ENCODE peak calls at places on chromosome 6, in five cellular contexts. P, O, C, Y and H are unnamed samples.

GRCh38 chr6:160330621-160331020 is 17.6 kb upstream of the SLC22A3 start:
- DNase-seq in P (no peak), C (no peak), O (no peak), Y (no peak), H (no peak)

GRCh38 chr6:109671721-109672120 is 19.3 kb downstream of the AK9 start:
- DNase-seq in P (no peak), Y (no peak), O (no peak), C (no peak), H (no peak)

GRCh38 chr6:87908978-87909802 is 138.5 kb upstream of the SPACA1 start:
- DNase-seq in Y (no peak), P (no peak), O (no peak), C (no peak), H (no peak)

GRCh38 chr6:106724337-106724736 is 95.0 kb downstream of the QRSL1 start:
- DNase-seq in O (no peak), C (no peak), P (no peak), Y (no peak), H (no peak)

GRCh38 chr6:106626485-106626884 is 2.8 kb downstream of the RTN4IP1 start:
- DNase-seq in O (no peak), C (no peak), Y (no peak), P (no peak), H (no peak)

GRCh38 chr6:41548098-41548840 is 2.1 kb downstream of the FOXP4 start:
- DNase-seq in O (no peak), C (no peak), Y (peak), P (no peak), H (no peak)

GRCh38 chr6:108565091-108565766 is 4.5 kb downstream of the FOXO3 start:
- DNase-seq in P (no peak), Y (no peak), O (no peak), C (no peak), H (no peak)

GRCh38 chr6:47724300-47724699 is 25.9 kb downstream of the ADGRF4 start:
- DNase-seq in O (no peak), P (no peak), C (no peak), Y (no peak), H (no peak)

GRCh38 chr6:18585032-18585573 is 198.0 kb downstream of the RNF144B start:
- DNase-seq in P (no peak), C (no peak), O (peak), Y (peak), H (peak)

DNA sequence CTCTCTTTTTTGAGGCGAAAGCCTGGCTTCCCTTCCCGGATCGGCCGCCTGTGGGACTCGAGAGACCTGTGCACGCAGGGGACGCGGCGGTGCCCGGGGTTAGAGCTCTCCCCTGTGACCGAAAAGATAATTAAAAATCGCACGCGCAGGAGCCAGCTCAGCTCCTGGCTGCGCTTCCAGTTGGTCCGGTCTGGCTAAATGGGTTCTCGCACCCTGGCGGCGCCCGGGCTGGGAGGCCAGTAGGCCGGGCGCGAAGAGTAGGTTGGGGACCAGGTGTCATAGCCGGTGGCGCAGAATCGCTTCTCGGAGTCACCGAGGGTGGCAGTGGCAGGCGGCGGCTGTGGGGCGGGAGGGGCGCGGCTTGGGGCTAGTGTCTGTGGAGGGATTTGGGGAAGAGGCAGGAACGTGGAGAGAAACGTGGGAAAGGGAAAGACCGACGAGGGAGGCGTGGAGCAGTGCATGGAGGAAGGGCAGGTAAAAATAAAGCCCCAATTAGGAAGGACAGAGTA is 41.9 kb upstream of the SUPT3H start:
- DNase-seq in O (peak), Y (peak), C (no peak), P (peak), H (peak)
- H3K4me3 ChIP-seq in O (peak), Y (no peak), C (peak), P (peak), H (peak)

GRCh38 chr6:97068211-97068610 is 143.7 kb downstream of the KLHL32 start:
- DNase-seq in Y (peak), P (no peak), C (peak), O (peak), H (no peak)

GRCh38 chr6:97069363-97069762 is 144.8 kb downstream of the KLHL32 start:
- DNase-seq in C (no peak), P (no peak), Y (no peak), O (no peak), H (no peak)

GRCh38 chr6:97064578-97064977 is 140.1 kb downstream of the KLHL32 start:
- DNase-seq in Y (peak), O (no peak), C (no peak), P (no peak), H (no peak)

GRCh38 chr6:97067045-97067444 is 142.5 kb downstream of the KLHL32 start:
- DNase-seq in O (no peak), P (no peak), Y (no peak), C (no peak), H (no peak)

GRCh38 chr6:97066056-97066455 is 141.5 kb downstream of the KLHL32 start:
- DNase-seq in O (no peak), P (no peak), C (no peak), Y (no peak), H (no peak)
- TF ChIP-seq CTCF in O (no peak), P (no peak), C (no peak), Y (no peak), H (no peak)

GRCh38 chr6:3762359-3762758 is 10.8 kb upstream of the PXDC1 start:
- DNase-seq in O (no peak), Y (no peak), P (no peak), C (no peak), H (no peak)
- H3K27ac ChIP-seq in O (no peak), Y (no peak), P (no peak), C (no peak), H (no peak)

DNA sequence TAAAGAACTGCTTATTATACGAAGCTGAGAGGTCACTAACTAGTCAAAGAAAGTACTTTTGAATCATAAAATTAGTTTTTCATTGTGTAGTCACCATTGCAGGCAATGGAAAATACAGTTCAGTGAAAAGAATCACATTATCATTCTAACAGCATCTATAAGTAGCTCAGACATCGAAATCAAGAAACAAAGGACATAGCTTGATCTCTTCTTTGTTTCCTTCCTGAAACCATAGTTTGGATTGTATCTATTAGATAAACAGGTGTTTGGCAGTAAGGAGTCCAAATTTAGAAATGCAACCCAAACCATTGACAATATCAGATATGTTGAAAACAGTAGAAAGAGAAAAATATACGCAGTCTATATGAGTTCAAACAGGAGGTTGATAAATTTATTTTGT is 697.3 kb downstream of the TFAP2A start:
- DNase-seq in Y (no peak), P (no peak), O (no peak), C (no peak), H (no peak)
- H3K4me3 ChIP-seq in Y (no peak), P (no peak), O (no peak), C (no peak), H (no peak)

GRCh38 chr6:152206072-152206818 is 398.8 kb downstream of the ESR1 start:
- DNase-seq in Y (peak), P (peak), O (peak), C (no peak), H (no peak)
- TF ChIP-seq CTCF in Y (peak), P (peak), O (peak), C (peak), H (peak)

GRCh38 chr6:37242429-37243052 is 15.0 kb upstream of the TBC1D22B start:
- DNase-seq in C (peak), O (peak), P (no peak), Y (peak), H (no peak)
- H3K27ac ChIP-seq in C (peak), O (peak), P (no peak), Y (peak), H (peak)

GRCh38 chr6:71414486-71414885 is 125.9 kb downstream of the OGFRL1 start:
- DNase-seq in O (no peak), P (no peak), C (no peak), Y (no peak), H (no peak)
- H3K4me3 ChIP-seq in O (no peak), P (no peak), C (no peak), Y (peak), H (peak)